ENCODE peak calls at places on chromosomes 3 and 15, in six cellular contexts. E is B cell, X is astrocyte of the hippocampus, J is NCI-H1436 treated with DMSO at 0.1 percent for 48 hours, O is RWPE1, Z is OCI-LY7. U is an unnamed sample.

GRCh38 chr15:74958320-74958907 is 1.8 kb upstream of the RPP25 start:
- DNase-seq in X (peak), J (no peak), O (no peak), Z (no peak), E (no peak), U (peak)

GRCh38 chr3:128714887-128715496 is 11.0 kb upstream of the RAB7A start:
- DNase-seq in O (no peak), J (no peak), Z (peak), X (no peak), E (no peak), U (no peak)

GRCh38 chr3:58034738-58035511 is 26.7 kb downstream of the FLNB start:
- DNase-seq in E (no peak), Z (no peak), X (no peak), O (no peak), J (no peak), U (no peak)

GRCh38 chr3:139353920-139354556 is 10.2 kb downstream of the MRPS22 start:
- DNase-seq in E (no peak), X (peak), J (no peak), Z (peak), O (peak), U (peak)

GRCh38 chr3:13280856-13281656 is 139.1 kb downstream of the NUP210 start:
- DNase-seq in J (no peak), Z (no peak), X (no peak), E (no peak), O (no peak), U (no peak)

GRCh38 chr3:177610262-177610661 is 413.0 kb upstream of the TBL1XR1 start:
- DNase-seq in J (no peak), E (no peak), Z (no peak), O (no peak), X (no peak), U (no peak)

GRCh38 chr3:126895178-126896066 is 87.5 kb upstream of the PLXNA1 start:
- DNase-seq in Z (no peak), E (no peak), O (peak), J (no peak), X (no peak), U (peak)

GRCh38 chr15:65885668-65886218 is 16.5 kb downstream of the RAB11A start:
- DNase-seq in E (no peak), O (no peak), J (no peak), X (peak), Z (no peak), U (no peak)

GRCh38 chr15:60840306-60840702 is 361.4 kb upstream of the ICE2 start:
- DNase-seq in E (no peak), J (no peak), O (no peak), X (peak), Z (no peak), U (peak)

GRCh38 chr15:58626378-58626777 is 123.1 kb downstream of the ADAM10 start:
- DNase-seq in Z (no peak), J (no peak), X (no peak), O (no peak), E (no peak), U (no peak)

GRCh38 chr3:51876186-51876585 is 785 bp upstream of the IQCF5 start:
- DNase-seq in X (no peak), J (no peak), Z (no peak), O (no peak), E (no peak), U (no peak)

GRCh38 chr3:178059836-178060235 is 476.4 kb upstream of the KCNMB2 start:
- DNase-seq in J (no peak), E (no peak), Z (no peak), O (no peak), X (no peak), U (peak)

GRCh38 chr3:63061449-63061848 is 186.2 kb upstream of the CADPS start:
- DNase-seq in J (no peak), O (no peak), E (no peak), X (peak), Z (no peak), U (no peak)

GRCh38 chr3:71514621-71515020 is 68.9 kb downstream of the FOXP1 start:
- DNase-seq in O (peak), X (no peak), E (no peak), J (no peak), Z (no peak), U (no peak)

GRCh38 chr3:168341965-168342719 is 246.4 kb upstream of the GOLIM4 start:
- DNase-seq in E (no peak), X (peak), J (no peak), Z (no peak), O (no peak), U (no peak)

GRCh38 chr3:1696654-1697275 is 401.9 kb upstream of the CNTN4 start:
- DNase-seq in E (no peak), O (no peak), J (no peak), Z (no peak), X (no peak), U (no peak)

GRCh38 chr3:71428841-71429609 is 154.5 kb downstream of the FOXP1 start:
- DNase-seq in X (peak), Z (peak), J (no peak), E (no peak), O (peak), U (peak)

GRCh38 chr3:189170559-189170958 is 1.2 kb upstream of the TPRG1 start:
- DNase-seq in E (no peak), Z (no peak), X (peak), J (no peak), O (no peak), U (no peak)

GRCh38 chr3:138059261-138059660 is 49.3 kb downstream of the CLDN18 start:
- DNase-seq in Z (no peak), E (no peak), X (no peak), J (no peak), O (no peak), U (no peak)

GRCh38 chr15:38129531-38130199 is 123.0 kb upstream of the SPRED1 start:
- DNase-seq in J (no peak), X (peak), O (peak), Z (peak), E (peak), U (peak)

GRCh38 chr3:49716691-49717538 is 2.6 kb downstream of the AMIGO3 start:
- DNase-seq in O (no peak), J (no peak), X (no peak), E (no peak), Z (no peak), U (no peak)

GRCh38 chr15:101206173-101206572 is 45.7 kb downstream of the CHSY1 start:
- DNase-seq in X (peak), E (no peak), O (no peak), J (no peak), Z (no peak), U (peak)

GRCh38 chr3:190435618-190436017 is 14.1 kb downstream of the TMEM207 start:
- DNase-seq in Z (no peak), O (peak), E (no peak), X (peak), J (no peak), U (peak)

GRCh38 chr15:57684491-57685184 is 21.9 kb upstream of the POLR2M start:
- DNase-seq in J (no peak), Z (no peak), X (no peak), O (no peak), E (no peak), U (no peak)

GRCh38 chr3:194439915-194440550 is 41.0 kb upstream of the GP5 start:
- DNase-seq in O (no peak), E (no peak), J (no peak), Z (no peak), X (no peak), U (no peak)

GRCh38 chr3:97736928-97737327 is 27.6 kb upstream of the ARL6 start:
- DNase-seq in E (no peak), J (no peak), Z (no peak), X (no peak), O (no peak), U (peak)

GRCh38 chr15:41666353-41666920 is 6.2 kb downstream of the MGA start:
- DNase-seq in J (no peak), Z (no peak), E (no peak), O (peak), X (no peak), U (no peak)

GRCh38 chr3:195591220-195591619 is 7.5 kb upstream of the APOD start:
- DNase-seq in Z (no peak), E (no peak), X (no peak), O (no peak), J (no peak), U (no peak)

GRCh38 chr3:152175576-152175883 is 93.2 kb upstream of the MBNL1 start:
- DNase-seq in Z (no peak), J (no peak), X (peak), E (no peak), O (peak), U (peak)

GRCh38 chr3:114451561-114452018 is 157.8 kb downstream of the TIGIT start:
- DNase-seq in Z (no peak), O (no peak), J (no peak), X (peak), E (no peak), U (no peak)

GRCh38 chr15:89656116-89656815 is 999 bp upstream of the KIF7 start:
- DNase-seq in E (no peak), O (no peak), X (no peak), Z (no peak), J (no peak), U (no peak)

GRCh38 chr3:170767576-170767941 is 102.4 kb downstream of the RPL22L1 start:
- DNase-seq in X (no peak), Z (no peak), E (no peak), O (no peak), J (no peak), U (no peak)

GRCh38 chr3:13282528-13282985 is 137.6 kb downstream of the NUP210 start:
- DNase-seq in X (peak), J (no peak), O (no peak), E (no peak), Z (no peak), U (no peak)

GRCh38 chr15:26841514-26841913 is 25.3 kb upstream of the GABRA5 start:
- DNase-seq in X (no peak), E (no peak), O (no peak), J (no peak), Z (no peak), U (no peak)

GRCh38 chr15:24955549-24955929 is 752 bp downstream of the SNRPN start:
- DNase-seq in X (peak), Z (no peak), E (no peak), O (no peak), J (no peak), U (no peak)

GRCh38 chr15:30924353-30924752 is 20.6 kb downstream of the FAN1 start:
- DNase-seq in E (no peak), J (no peak), Z (no peak), O (no peak), X (peak), U (peak)

GRCh38 chr15:29570931-29571727 is 251.1 kb downstream of the TJP1 start:
- DNase-seq in J (no peak), E (no peak), O (peak), X (peak), Z (no peak), U (no peak)

GRCh38 chr3:186757686-186758220 is 25.6 kb upstream of the EIF4A2 start:
- DNase-seq in J (no peak), X (no peak), E (no peak), O (peak), Z (no peak), U (no peak)

GRCh38 chr15:41499109-41499851 is 5.6 kb downstream of the ITPKA start:
- DNase-seq in Z (no peak), O (no peak), E (no peak), X (no peak), J (no peak), U (no peak)

U was measured in renal cortical epithelial cell.